ENCODE peak calls at places on chromosomes 2 and 18, in four cellular contexts. Y is stimulated activated CD4-positive, alpha-beta T cell treated with anti-CD3 and anti-CD28 coated beads, Interleukin-15, amount 100 ng/mL, for 1 hour; L is NAMALWA; Z is naive thymus-derived CD8-positive, alpha-beta T cell. M is an unnamed sample.
A peak's percentile ranks its signal among the peaks of the same experiment; 100 is the strongest.

GRCh38 chr2:219486424-219486959 is 12.2 kb upstream of the GMPPA start:
- DNase-seq in Y (no peak), L (no peak), Z (no peak), M (no peak)

GRCh38 chr2:132583666-132584360 is 86.2 kb downstream of the LYPD1 start:
- DNase-seq in Y (no peak), L (no peak), Z (no peak), M (no peak)

GRCh38 chr18:58135806-58136331 is 91.8 kb downstream of the NEDD4L start:
- DNase-seq in Y (no peak), L (peak; percentile 94), Z (peak; percentile 66), M (peak; percentile 15)

GRCh38 chr2:231162036-231162345 is 36.4 kb upstream of the ARMC9 start:
- DNase-seq in Y (no peak), L (no peak), Z (no peak), M (no peak)

GRCh38 chr18:56240405-56240804 is 398.0 kb downstream of the TXNL1 start:
- DNase-seq in Y (no peak), L (no peak), Z (no peak), M (no peak)

GRCh38 chr2:152413228-152414030 is 78.5 kb downstream of the FMNL2 start:
- DNase-seq in Y (no peak), L (no peak), Z (no peak), M (no peak)

GRCh38 chr2:43193996-43194869 is 32.2 kb downstream of the ZFP36L2 start:
- DNase-seq in Y (no peak), L (no peak), Z (no peak), M (no peak)

GRCh38 chr2:238908960-238909951 is 61.4 kb downstream of the TWIST2 start:
- DNase-seq in Y (no peak), L (peak; percentile 2), Z (no peak), M (no peak)

GRCh38 chr2:102558463-102558862 is 60.9 kb upstream of the SLC9A2 start:
- DNase-seq in Y (no peak), L (no peak), Z (no peak), M (no peak)

GRCh38 chr18:69951182-69951581 is 3.5 kb upstream of the CD226 start:
- DNase-seq in Y (no peak), L (no peak), Z (no peak), M (no peak)

GRCh38 chr2:215410932-215411285 is 25.0 kb downstream of the FN1 start:
- DNase-seq in Y (no peak), L (no peak), Z (no peak), M (no peak)

GRCh38 chr18:79851981-79852380 is 54.2 kb downstream of the KCNG2 start:
- DNase-seq in Y (no peak), L (no peak), Z (no peak), M (no peak)

GRCh38 chr18:28080876-28081300 is 96.0 kb downstream of the CDH2 start:
- DNase-seq in Y (no peak), L (peak; percentile 5), Z (no peak), M (no peak)

GRCh38 chr2:9897331-9897737 is 54.1 kb downstream of the TAF1B start:
- DNase-seq in Y (no peak), L (no peak), Z (no peak), M (no peak)

GRCh38 chr2:172970660-172971059 is 105.0 kb upstream of the MAP3K20 start:
- DNase-seq in Y (no peak), L (no peak), Z (peak; percentile 84), M (no peak)

GRCh38 chr18:78822171-78822570 is 157.4 kb upstream of the SALL3 start:
- DNase-seq in Y (no peak), L (no peak), Z (no peak), M (no peak)

GRCh38 chr2:64604929-64605550 is 48.7 kb downstream of the SERTAD2 start:
- DNase-seq in Y (no peak), L (no peak), Z (no peak), M (no peak)

GRCh38 chr2:240791821-240792657 is 28.0 kb downstream of the KIF1A start:
- DNase-seq in Y (no peak), L (no peak), Z (no peak), M (no peak)